ENCODE peak calls at places on chromosomes 5 and 9, in six cellular contexts. Z is endothelial cell of umbilical vein, T is A549, E is WTC11, W is K562, C is HepG2. K is an unnamed sample.

GRCh38 chr5:55407059-55407684 is 99.4 kb downstream of the MTREX start:
- DNase-seq in Z (peak), T (peak), E (no peak), W (peak), C (peak), K (no peak)

GRCh38 chr9:93098236-93098946 is 2.4 kb downstream of the CARD19 start:
- DNase-seq in Z (peak), T (peak), E (no peak), W (no peak), C (peak), K (no peak)

GRCh38 chr5:73299017-73299630 is 126.1 kb downstream of the TMEM174 start:
- DNase-seq in Z (no peak), T (no peak), E (peak), W (no peak), C (no peak), K (peak)

GRCh38 chr9:118829334-118829733 is 539.9 kb downstream of the BRINP1 start:
- DNase-seq in Z (no peak), T (peak), E (no peak), W (no peak), C (no peak), K (no peak)

GRCh38 chr5:94469889-94470288 is 148.5 kb downstream of the KIAA0825 start:
- DNase-seq in Z (no peak), T (no peak), E (no peak), W (no peak), C (no peak), K (no peak)

GRCh38 chr5:155050384-155051019 is 36.9 kb downstream of the KIF4B start:
- DNase-seq in Z (no peak), T (no peak), E (no peak), W (no peak), C (no peak), K (no peak)

GRCh38 chr9:96449844-96450612 is at the start of gene HABP4:
- DNase-seq in Z (peak), T (peak), E (peak), W (peak), C (peak), K (peak)

GRCh38 chr9:123743737-123744136 is 186.2 kb downstream of the DENND1A start:
- DNase-seq in Z (no peak), T (no peak), E (no peak), W (no peak), C (no peak), K (no peak)

GRCh38 chr5:136087961-136088871 is 44.4 kb upstream of the SMAD5 start:
- DNase-seq in Z (peak), T (no peak), E (no peak), W (peak), C (no peak), K (peak)

GRCh38 chr5:759111-759741 is 25.3 kb downstream of the ZDHHC11B start:
- DNase-seq in Z (no peak), T (peak), E (no peak), W (peak), C (peak), K (no peak)

GRCh38 chr9:129113645-129114304 is 2.6 kb downstream of the PTPA start:
- DNase-seq in Z (no peak), T (no peak), E (no peak), W (no peak), C (no peak), K (no peak)

GRCh38 chr5:178115835-178116405 is 2.6 kb downstream of the N4BP3 start:
- DNase-seq in Z (no peak), T (no peak), E (peak), W (peak), C (no peak), K (no peak)

GRCh38 chr5:143968071-143968878 is 156.3 kb downstream of the HMHB1 start:
- DNase-seq in Z (peak), T (peak), E (no peak), W (no peak), C (peak), K (no peak)

GRCh38 chr5:71830626-71831539 is 111.8 kb downstream of the CARTPT start:
- DNase-seq in Z (peak), T (peak), E (no peak), W (no peak), C (no peak), K (no peak)

GRCh38 chr9:63859475-63860215 is 1425.4 kb downstream of the FOXD4L5 start:
- DNase-seq in Z (no peak), T (peak), E (no peak), W (peak), C (peak), K (no peak)

GRCh38 chr5:112983307-112983811 is 6.8 kb downstream of the DCP2 start:
- DNase-seq in Z (no peak), T (no peak), E (no peak), W (no peak), C (no peak), K (no peak)

GRCh38 chr5:173864126-173865075 is 23.7 kb upstream of the CPEB4 start:
- DNase-seq in Z (no peak), T (no peak), E (no peak), W (no peak), C (peak), K (no peak)
- TF ChIP-seq JUN in Z (no peak), T (no peak), E (no peak), W (no peak), C (no peak), K (no peak)

DNA sequence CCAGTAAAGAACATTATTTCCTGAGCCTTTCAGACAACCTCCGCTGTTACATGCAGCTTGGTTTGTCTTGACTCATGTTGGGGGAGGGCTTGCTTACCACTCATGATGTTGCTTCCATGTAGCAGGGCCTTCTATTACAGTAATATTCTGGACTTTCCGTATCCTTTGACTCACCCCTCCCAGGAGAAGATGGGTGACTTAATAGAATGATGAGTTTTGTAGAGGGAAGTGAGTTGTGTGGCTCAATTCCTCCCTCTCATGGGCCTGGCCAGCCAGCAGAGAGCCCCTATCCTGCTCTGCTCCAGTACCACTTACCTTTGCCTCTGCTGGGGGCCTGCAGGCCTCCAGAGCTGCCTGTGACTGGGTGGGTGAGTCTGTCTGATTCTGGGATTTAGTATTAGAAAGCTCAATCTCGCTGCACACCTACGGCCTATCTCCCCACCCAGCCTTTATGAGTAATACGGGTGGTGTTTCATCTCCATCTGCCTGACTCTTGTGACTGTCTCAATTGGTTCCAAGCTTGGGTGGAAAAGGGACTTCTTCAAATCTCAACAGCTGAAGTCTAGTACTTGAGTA is 52.6 kb upstream of the KLF9 start:
- DNase-seq in Z (peak), T (no peak), E (no peak), W (no peak), C (no peak), K (no peak)
- TF ChIP-seq JUN in Z (no peak), T (no peak), E (no peak), W (no peak), C (no peak), K (no peak)

DNA sequence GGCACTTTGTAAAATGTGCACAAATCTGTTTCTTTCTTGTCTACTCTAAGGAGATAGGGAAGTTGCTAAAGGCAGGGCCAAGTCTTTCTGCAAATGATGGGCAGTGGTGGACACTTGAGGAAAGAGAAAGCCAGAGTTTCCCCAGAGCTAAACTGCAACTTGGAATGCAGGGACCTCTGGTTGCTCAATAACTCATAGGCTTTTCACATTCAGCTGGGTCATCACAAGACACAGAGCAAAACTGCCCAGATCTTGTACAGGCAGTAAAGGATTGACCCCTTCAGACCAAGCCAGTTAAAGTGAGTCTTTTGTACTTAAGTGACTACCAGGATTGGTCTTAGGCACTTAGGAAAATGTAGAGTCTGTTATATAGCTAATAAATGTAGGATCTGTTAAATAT is 13.5 kb upstream of the AGXT2 start:
- DNase-seq in Z (no peak), T (no peak), E (no peak), W (no peak), C (no peak), K (no peak)
- TF ChIP-seq JUN in Z (no peak), T (no peak), E (no peak), W (no peak), C (no peak), K (no peak)

DNA sequence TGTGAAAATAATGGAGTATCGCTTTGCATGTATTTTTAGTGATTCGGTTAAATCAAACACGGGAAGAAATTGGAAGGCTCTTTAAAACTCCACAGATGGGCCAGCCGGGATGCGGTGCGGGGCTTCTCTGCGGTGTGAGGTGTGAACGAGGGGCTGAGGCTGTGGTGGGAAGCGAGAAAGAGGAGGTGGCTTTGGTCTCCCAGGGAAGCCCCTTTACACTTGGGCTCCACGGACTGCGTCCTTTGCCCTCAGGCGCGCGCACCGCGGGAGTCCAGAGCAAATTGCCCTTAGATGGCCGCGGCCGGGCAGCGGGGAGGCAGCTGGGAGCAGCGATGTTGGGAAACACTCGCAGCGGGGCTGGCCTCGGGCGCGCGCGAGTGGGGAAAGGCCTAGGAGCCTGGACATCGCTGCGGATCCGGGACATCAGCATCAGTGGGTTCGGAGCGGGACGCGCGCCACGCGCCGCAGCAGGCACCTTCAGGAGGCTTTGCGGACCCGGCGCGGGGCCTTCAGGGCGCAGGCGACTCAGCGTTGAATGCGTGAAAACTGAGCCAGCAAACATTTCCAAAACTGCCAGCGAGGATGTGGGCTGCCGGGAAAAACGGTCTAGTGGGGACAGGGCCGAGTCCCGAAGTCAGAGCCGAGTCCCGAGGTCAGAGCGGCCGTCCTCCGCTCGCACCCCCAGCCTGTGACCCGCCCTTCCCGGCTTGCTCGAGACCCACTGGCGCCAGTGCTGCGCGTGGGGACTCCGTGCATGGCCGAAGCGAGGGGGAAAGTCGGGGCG is 6.5 kb downstream of the IRX1 start:
- DNase-seq in Z (no peak), T (no peak), E (peak), W (no peak), C (no peak), K (no peak)
- TF ChIP-seq JUN in Z (no peak), T (no peak), E (no peak), W (no peak), C (no peak), K (no peak)

GRCh38 chr5:96243862-96244261 is 189.2 kb downstream of the PCSK1 start:
- DNase-seq in Z (no peak), T (no peak), E (no peak), W (no peak), C (no peak), K (no peak)
- TF ChIP-seq JUN in Z (no peak), T (no peak), E (no peak), W (no peak), C (no peak), K (no peak)